ENCODE peak calls at places on chromosome 5, in eight cellular contexts. One of them, this sample, is unnamed.

GRCh38 chr5:56585973-56586740 is 229.2 kb upstream of the MAP3K1 start:
- DNase-seq in suprapubic skin: no peak
- DNase-seq in brain microvascular endothelial cell: no peak
- DNase-seq in heart right ventricle: peak
- DNase-seq in PC-9: no peak
- DNase-seq in fibroblast of mammary gland: no peak
- DNase-seq in epithelial cell of esophagus: no peak
- DNase-seq in tibial nerve: peak
- DNase-seq in this sample: no peak

GRCh38 chr5:74442466-74442865 is 198.1 kb downstream of the ENC1 start:
- DNase-seq in suprapubic skin: no peak
- DNase-seq in brain microvascular endothelial cell: no peak
- DNase-seq in heart right ventricle: no peak
- DNase-seq in PC-9: no peak
- DNase-seq in fibroblast of mammary gland: no peak
- DNase-seq in epithelial cell of esophagus: no peak
- DNase-seq in tibial nerve: no peak
- DNase-seq in this sample: no peak

GRCh38 chr5:61019642-61020041 is 74.6 kb downstream of the NDUFAF2 start:
- DNase-seq in suprapubic skin: no peak
- DNase-seq in brain microvascular endothelial cell: no peak
- DNase-seq in heart right ventricle: no peak
- DNase-seq in PC-9: no peak
- DNase-seq in fibroblast of mammary gland: peak
- DNase-seq in epithelial cell of esophagus: no peak
- DNase-seq in tibial nerve: no peak
- DNase-seq in this sample: no peak

GRCh38 chr5:73451218-73452130 is 2.9 kb upstream of the FOXD1 start:
- DNase-seq in suprapubic skin: peak
- DNase-seq in brain microvascular endothelial cell: no peak
- DNase-seq in heart right ventricle: peak
- DNase-seq in PC-9: peak
- DNase-seq in fibroblast of mammary gland: peak
- DNase-seq in epithelial cell of esophagus: peak
- DNase-seq in tibial nerve: no peak
- DNase-seq in this sample: no peak

GRCh38 chr5:173890195-173890951 is 2.2 kb downstream of the CPEB4 start:
- DNase-seq in suprapubic skin: no peak
- DNase-seq in brain microvascular endothelial cell: no peak
- DNase-seq in heart right ventricle: peak
- DNase-seq in PC-9: no peak
- DNase-seq in fibroblast of mammary gland: peak
- DNase-seq in epithelial cell of esophagus: peak
- DNase-seq in tibial nerve: no peak
- DNase-seq in this sample: no peak

GRCh38 chr5:109868737-109869136 is 179.0 kb downstream of the MAN2A1 start:
- DNase-seq in suprapubic skin: no peak
- DNase-seq in brain microvascular endothelial cell: peak
- DNase-seq in heart right ventricle: no peak
- DNase-seq in PC-9: no peak
- DNase-seq in fibroblast of mammary gland: peak
- DNase-seq in epithelial cell of esophagus: no peak
- DNase-seq in tibial nerve: no peak
- DNase-seq in this sample: peak

GRCh38 chr5:126454081-126454480 is 30.9 kb downstream of the GRAMD2B start:
- DNase-seq in suprapubic skin: no peak
- DNase-seq in brain microvascular endothelial cell: no peak
- DNase-seq in heart right ventricle: peak
- DNase-seq in PC-9: no peak
- DNase-seq in fibroblast of mammary gland: no peak
- DNase-seq in epithelial cell of esophagus: peak
- DNase-seq in tibial nerve: peak
- DNase-seq in this sample: no peak

GRCh38 chr5:95808686-95809413 is 13.7 kb downstream of the GLRX start:
- DNase-seq in suprapubic skin: peak
- DNase-seq in brain microvascular endothelial cell: peak
- DNase-seq in heart right ventricle: peak
- DNase-seq in PC-9: no peak
- DNase-seq in fibroblast of mammary gland: peak
- DNase-seq in epithelial cell of esophagus: no peak
- DNase-seq in tibial nerve: peak
- DNase-seq in this sample: peak

GRCh38 chr5:169088032-169088726 is 212.8 kb downstream of the SLIT3 start:
- DNase-seq in suprapubic skin: no peak
- DNase-seq in brain microvascular endothelial cell: no peak
- DNase-seq in heart right ventricle: no peak
- DNase-seq in PC-9: no peak
- DNase-seq in fibroblast of mammary gland: no peak
- DNase-seq in epithelial cell of esophagus: no peak
- DNase-seq in tibial nerve: no peak
- DNase-seq in this sample: no peak

GRCh38 chr5:74519161-74519571 is 121.4 kb downstream of the ENC1 start:
- DNase-seq in suprapubic skin: no peak
- DNase-seq in brain microvascular endothelial cell: peak
- DNase-seq in heart right ventricle: no peak
- DNase-seq in PC-9: peak
- DNase-seq in fibroblast of mammary gland: peak
- DNase-seq in epithelial cell of esophagus: no peak
- DNase-seq in tibial nerve: no peak
- DNase-seq in this sample: no peak

GRCh38 chr5:67808340-67808739 is 407.2 kb upstream of the PIK3R1 start:
- DNase-seq in suprapubic skin: no peak
- DNase-seq in brain microvascular endothelial cell: peak
- DNase-seq in heart right ventricle: no peak
- DNase-seq in PC-9: no peak
- DNase-seq in fibroblast of mammary gland: peak
- DNase-seq in epithelial cell of esophagus: no peak
- DNase-seq in tibial nerve: no peak
- DNase-seq in this sample: no peak

GRCh38 chr5:540215-541147 is 16.2 kb upstream of the SLC9A3 start:
- DNase-seq in suprapubic skin: peak
- DNase-seq in brain microvascular endothelial cell: no peak
- DNase-seq in heart right ventricle: no peak
- DNase-seq in PC-9: no peak
- DNase-seq in fibroblast of mammary gland: no peak
- DNase-seq in epithelial cell of esophagus: no peak
- DNase-seq in tibial nerve: no peak
- DNase-seq in this sample: no peak

GRCh38 chr5:82798676-82799075 is 278.5 kb downstream of the TMEM167A start:
- DNase-seq in suprapubic skin: no peak
- DNase-seq in brain microvascular endothelial cell: no peak
- DNase-seq in heart right ventricle: no peak
- DNase-seq in PC-9: no peak
- DNase-seq in fibroblast of mammary gland: no peak
- DNase-seq in epithelial cell of esophagus: no peak
- DNase-seq in tibial nerve: no peak
- DNase-seq in this sample: no peak

GRCh38 chr5:91487420-91487819 is 104.3 kb upstream of the ARRDC3 start:
- DNase-seq in suprapubic skin: no peak
- DNase-seq in brain microvascular endothelial cell: no peak
- DNase-seq in heart right ventricle: no peak
- DNase-seq in PC-9: no peak
- DNase-seq in fibroblast of mammary gland: no peak
- DNase-seq in epithelial cell of esophagus: no peak
- DNase-seq in tibial nerve: no peak
- DNase-seq in this sample: no peak

GRCh38 chr5:178247481-178248456 is 15.2 kb upstream of the PHYKPL start:
- DNase-seq in suprapubic skin: no peak
- DNase-seq in brain microvascular endothelial cell: no peak
- DNase-seq in heart right ventricle: no peak
- DNase-seq in PC-9: no peak
- DNase-seq in fibroblast of mammary gland: no peak
- DNase-seq in epithelial cell of esophagus: no peak
- DNase-seq in tibial nerve: no peak
- DNase-seq in this sample: no peak

GRCh38 chr5:14574891-14575496 is 6.6 kb upstream of the OTULINL start:
- DNase-seq in suprapubic skin: peak
- DNase-seq in brain microvascular endothelial cell: no peak
- DNase-seq in heart right ventricle: peak
- DNase-seq in PC-9: no peak
- DNase-seq in fibroblast of mammary gland: peak
- DNase-seq in epithelial cell of esophagus: peak
- DNase-seq in tibial nerve: peak
- DNase-seq in this sample: no peak

GRCh38 chr5:84259221-84260045 is 125.2 kb downstream of the EDIL3 start:
- DNase-seq in suprapubic skin: no peak
- DNase-seq in brain microvascular endothelial cell: no peak
- DNase-seq in heart right ventricle: no peak
- DNase-seq in PC-9: no peak
- DNase-seq in fibroblast of mammary gland: no peak
- DNase-seq in epithelial cell of esophagus: no peak
- DNase-seq in tibial nerve: no peak
- DNase-seq in this sample: no peak

GRCh38 chr5:1014781-1015221 is 6.2 kb downstream of the NKD2 start:
- DNase-seq in suprapubic skin: no peak
- DNase-seq in brain microvascular endothelial cell: no peak
- DNase-seq in heart right ventricle: no peak
- DNase-seq in PC-9: no peak
- DNase-seq in fibroblast of mammary gland: no peak
- DNase-seq in epithelial cell of esophagus: no peak
- DNase-seq in tibial nerve: no peak
- DNase-seq in this sample: no peak

GRCh38 chr5:138468133-138468965 is 3.1 kb downstream of the EGR1 start:
- DNase-seq in suprapubic skin: no peak
- DNase-seq in brain microvascular endothelial cell: no peak
- DNase-seq in heart right ventricle: no peak
- DNase-seq in PC-9: no peak
- DNase-seq in fibroblast of mammary gland: no peak
- DNase-seq in epithelial cell of esophagus: peak
- DNase-seq in tibial nerve: no peak
- DNase-seq in this sample: no peak

GRCh38 chr5:178286226-178287090 is 53.9 kb upstream of the PHYKPL start:
- DNase-seq in suprapubic skin: no peak
- DNase-seq in brain microvascular endothelial cell: no peak
- DNase-seq in heart right ventricle: no peak
- DNase-seq in PC-9: no peak
- DNase-seq in fibroblast of mammary gland: no peak
- DNase-seq in epithelial cell of esophagus: no peak
- DNase-seq in tibial nerve: no peak
- DNase-seq in this sample: no peak

GRCh38 chr5:118548761-118549160 is 439.6 kb downstream of the DTWD2 start:
- DNase-seq in suprapubic skin: no peak
- DNase-seq in brain microvascular endothelial cell: peak
- DNase-seq in heart right ventricle: no peak
- DNase-seq in PC-9: no peak
- DNase-seq in fibroblast of mammary gland: peak
- DNase-seq in epithelial cell of esophagus: peak
- DNase-seq in tibial nerve: no peak
- DNase-seq in this sample: peak

GRCh38 chr5:177483994-177484901 is 10.8 kb upstream of the DBN1 start:
- DNase-seq in suprapubic skin: no peak
- DNase-seq in brain microvascular endothelial cell: no peak
- DNase-seq in heart right ventricle: no peak
- DNase-seq in PC-9: no peak
- DNase-seq in fibroblast of mammary gland: no peak
- DNase-seq in epithelial cell of esophagus: no peak
- DNase-seq in tibial nerve: no peak
- DNase-seq in this sample: no peak

DNA sequence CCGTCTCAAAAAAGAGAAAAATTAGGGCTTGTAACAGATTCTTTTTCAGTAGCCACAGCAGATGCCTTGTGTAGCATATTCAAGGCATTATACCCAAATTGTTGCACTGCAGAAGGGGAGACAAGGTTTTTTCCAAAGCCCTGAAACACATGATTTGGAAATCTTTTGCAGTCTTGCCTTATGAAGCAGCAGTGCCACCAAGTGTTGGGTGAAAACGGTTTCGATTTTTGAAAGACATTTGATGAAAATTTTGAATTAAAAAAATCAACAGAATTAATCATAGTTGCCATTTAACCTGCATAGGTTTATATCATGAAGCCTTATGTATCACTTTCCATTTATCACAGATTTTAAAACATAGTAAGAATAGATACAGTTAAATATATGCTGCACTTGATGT is 479.5 kb downstream of the TAF11L14 start:
- DNase-seq in suprapubic skin: no peak
- DNase-seq in brain microvascular endothelial cell: peak
- DNase-seq in heart right ventricle: no peak
- DNase-seq in PC-9: no peak
- DNase-seq in fibroblast of mammary gland: peak
- DNase-seq in epithelial cell of esophagus: peak
- DNase-seq in tibial nerve: no peak
- DNase-seq in this sample: no peak
- H3K4me3 ChIP-seq in suprapubic skin: no peak
- H3K4me3 ChIP-seq in brain microvascular endothelial cell: no peak
- H3K4me3 ChIP-seq in heart right ventricle: no peak
- H3K4me3 ChIP-seq in PC-9: no peak
- H3K4me3 ChIP-seq in fibroblast of mammary gland: no peak
- H3K4me3 ChIP-seq in epithelial cell of esophagus: no peak
- H3K4me3 ChIP-seq in tibial nerve: no peak
- H3K4me3 ChIP-seq in this sample: no peak

DNA sequence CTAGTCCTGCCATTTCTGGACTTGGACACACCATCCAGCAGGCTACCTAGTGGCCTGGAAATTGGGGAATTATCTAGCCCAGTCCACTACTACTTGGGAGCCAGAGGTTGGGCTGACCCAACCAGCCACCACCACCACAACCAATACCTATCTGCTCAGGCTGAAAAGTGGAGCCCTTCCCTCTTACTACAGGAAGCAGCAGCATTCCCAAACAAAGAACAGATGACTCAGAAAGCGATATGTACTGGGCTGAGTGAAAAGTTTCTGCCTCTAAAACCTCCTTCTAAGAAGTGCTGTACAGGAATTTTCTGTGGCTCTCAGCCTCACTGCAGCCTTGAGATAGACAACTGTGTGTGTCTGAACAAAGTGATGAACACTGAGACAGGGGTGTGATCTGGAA is 279.4 kb downstream of the CDH10 start:
- DNase-seq in suprapubic skin: no peak
- DNase-seq in brain microvascular endothelial cell: no peak
- DNase-seq in heart right ventricle: no peak
- DNase-seq in PC-9: no peak
- DNase-seq in fibroblast of mammary gland: no peak
- DNase-seq in epithelial cell of esophagus: no peak
- DNase-seq in tibial nerve: no peak
- DNase-seq in this sample: no peak
- H3K4me3 ChIP-seq in suprapubic skin: no peak
- H3K4me3 ChIP-seq in brain microvascular endothelial cell: no peak
- H3K4me3 ChIP-seq in heart right ventricle: no peak
- H3K4me3 ChIP-seq in PC-9: no peak
- H3K4me3 ChIP-seq in fibroblast of mammary gland: no peak
- H3K4me3 ChIP-seq in epithelial cell of esophagus: no peak
- H3K4me3 ChIP-seq in tibial nerve: no peak
- H3K4me3 ChIP-seq in this sample: no peak

GRCh38 chr5:147240266-147240985 is 5.6 kb downstream of the STK32A start:
- DNase-seq in suprapubic skin: no peak
- DNase-seq in brain microvascular endothelial cell: no peak
- DNase-seq in heart right ventricle: no peak
- DNase-seq in PC-9: no peak
- DNase-seq in fibroblast of mammary gland: no peak
- DNase-seq in epithelial cell of esophagus: no peak
- DNase-seq in tibial nerve: no peak
- DNase-seq in this sample: no peak
- H3K4me3 ChIP-seq in suprapubic skin: no peak
- H3K4me3 ChIP-seq in brain microvascular endothelial cell: no peak
- H3K4me3 ChIP-seq in heart right ventricle: no peak
- H3K4me3 ChIP-seq in PC-9: no peak
- H3K4me3 ChIP-seq in fibroblast of mammary gland: no peak
- H3K4me3 ChIP-seq in epithelial cell of esophagus: no peak
- H3K4me3 ChIP-seq in tibial nerve: no peak
- H3K4me3 ChIP-seq in this sample: no peak

GRCh38 chr5:106258591-106259125 is 1412.1 kb downstream of the EFNA5 start:
- DNase-seq in suprapubic skin: no peak
- DNase-seq in brain microvascular endothelial cell: peak
- DNase-seq in heart right ventricle: no peak
- DNase-seq in PC-9: peak
- DNase-seq in fibroblast of mammary gland: peak
- DNase-seq in epithelial cell of esophagus: peak
- DNase-seq in tibial nerve: no peak
- DNase-seq in this sample: no peak

GRCh38 chr5:106254784-106255183 is 1416.0 kb downstream of the EFNA5 start:
- DNase-seq in suprapubic skin: no peak
- DNase-seq in brain microvascular endothelial cell: no peak
- DNase-seq in heart right ventricle: no peak
- DNase-seq in PC-9: no peak
- DNase-seq in fibroblast of mammary gland: no peak
- DNase-seq in epithelial cell of esophagus: no peak
- DNase-seq in tibial nerve: no peak
- DNase-seq in this sample: no peak
- H3K4me3 ChIP-seq in suprapubic skin: no peak
- H3K4me3 ChIP-seq in brain microvascular endothelial cell: no peak
- H3K4me3 ChIP-seq in heart right ventricle: no peak
- H3K4me3 ChIP-seq in PC-9: no peak
- H3K4me3 ChIP-seq in fibroblast of mammary gland: no peak
- H3K4me3 ChIP-seq in epithelial cell of esophagus: no peak
- H3K4me3 ChIP-seq in tibial nerve: no peak
- H3K4me3 ChIP-seq in this sample: no peak

This sample was measured in skeletal muscle cell.